ENCODE peak calls at places on chromosomes 1 and 21, in five cellular contexts. A is thoracic aorta, Q is heart right ventricle, X is left ventricle myocardium inferior, V is breast epithelium. S is an unnamed sample. For H3K9me3 and H3K27me3, the result is how much of the 10 kb centered on the place peaks cover.

GRCh38 chr21:31875424-31876097 is 2.7 kb downstream of the HUNK start:
- DNase-seq in A (no peak), Q (no peak), X (no peak), V (no peak), S (no peak)

GRCh38 chr1:169113613-169114119 is 7.2 kb downstream of the ATP1B1 start:
- DNase-seq in A (no peak), Q (no peak), X (no peak), V (no peak), S (no peak)

GRCh38 chr1:76901158-76901767 is 34.0 kb downstream of the ST6GALNAC5 start:
- DNase-seq in A (no peak), Q (peak), X (no peak), V (no peak), S (no peak)

GRCh38 chr1:27153549-27153886 is 1.4 kb downstream of the SLC9A1 start:
- DNase-seq in A (no peak), Q (no peak), X (no peak), V (no peak), S (no peak)

GRCh38 chr1:180805316-180805715 is 107.4 kb upstream of the KIAA1614 start:
- DNase-seq in A (no peak), Q (no peak), X (no peak), V (no peak), S (no peak)

GRCh38 chr21:44505673-44506278 is 34.2 kb downstream of the KRTAP10-1 start:
- DNase-seq in A (no peak), Q (no peak), X (no peak), V (no peak), S (no peak)

GRCh38 chr1:77888071-77888428 is 374 bp upstream of the NEXN start:
- DNase-seq in A (no peak), Q (peak), X (no peak), V (no peak), S (no peak)

GRCh38 chr1:88885933-88886332 is 5.4 kb downstream of the GTF2B start:
- DNase-seq in A (no peak), Q (no peak), X (no peak), V (no peak), S (no peak)

GRCh38 chr1:179094826-179095225 is 13.0 kb downstream of the TOR3A start:
- DNase-seq in A (no peak), Q (no peak), X (no peak), V (peak), S (no peak)

GRCh38 chr1:156592158-156592909 is 758 bp downstream of the NAXE start:
- DNase-seq in A (no peak), Q (no peak), X (no peak), V (no peak), S (no peak)

GRCh38 chr1:145963218-145964019 is 956 bp downstream of the ANKRD34A start:
- DNase-seq in A (no peak), Q (no peak), X (no peak), V (no peak), S (no peak)

GRCh38 chr1:151606384-151606783 is 5.5 kb upstream of the SNX27 start:
- DNase-seq in A (no peak), Q (no peak), X (no peak), V (no peak), S (no peak)

GRCh38 chr1:75625795-75626194 is 14.9 kb upstream of the SLC44A5 start:
- DNase-seq in A (no peak), Q (no peak), X (no peak), V (no peak), S (no peak)

GRCh38 chr1:116255933-116256649 is 117.0 kb upstream of the ATP1A1 start:
- DNase-seq in A (no peak), Q (no peak), X (no peak), V (no peak), S (no peak)

GRCh38 chr1:240109130-240109529 is 17.4 kb downstream of the FMN2 start:
- DNase-seq in A (no peak), Q (no peak), X (no peak), V (no peak), S (no peak)

GRCh38 chr1:29122987-29123870 is 474 bp downstream of the TMEM200B start:
- DNase-seq in A (no peak), Q (peak), X (peak), V (no peak), S (peak)

GRCh38 chr1:9942399-9942938 is 722 bp downstream of the LZIC start:
- DNase-seq in A (no peak), Q (no peak), X (no peak), V (no peak), S (no peak)

GRCh38 chr21:38669186-38669585 is 136.5 kb upstream of the ETS2 start:
- DNase-seq in A (no peak), Q (no peak), X (no peak), V (no peak), S (no peak)

GRCh38 chr21:37220981-37221664 is 46.0 kb downstream of the VPS26C start:
- DNase-seq in A (peak), Q (peak), X (peak), V (peak), S (peak)

GRCh38 chr1:227945891-227946623 is 1.7 kb downstream of the WNT9A start:
- DNase-seq in A (no peak), Q (peak), X (peak), V (peak), S (no peak)

GRCh38 chr1:29094433-29094832 is 29.3 kb downstream of the TMEM200B start:
- DNase-seq in A (no peak), Q (no peak), X (no peak), V (no peak), S (no peak)

GRCh38 chr21:45931397-45931969 is 50.1 kb upstream of the COL6A1 start:
- DNase-seq in A (no peak), Q (no peak), X (no peak), V (no peak), S (no peak)

GRCh38 chr1:175480343-175480827 is 263.0 kb downstream of the TNR start:
- DNase-seq in A (no peak), Q (no peak), X (no peak), V (no peak), S (no peak)

GRCh38 chr1:222523852-222524251 is 24.1 kb downstream of the HHIPL2 start:
- DNase-seq in A (no peak), Q (no peak), X (no peak), V (no peak), S (no peak)

GRCh38 chr1:237133921-237134320 is 91.9 kb downstream of the RYR2 start:
- DNase-seq in A (no peak), Q (no peak), X (no peak), V (no peak), S (no peak)

GRCh38 chr1:12745126-12745991 is 641 bp upstream of the CFAP107 start:
- DNase-seq in A (no peak), Q (no peak), X (no peak), V (no peak), S (no peak)

GRCh38 chr1:157673008-157673407 is 27.6 kb downstream of the FCRL3 start:
- DNase-seq in A (no peak), Q (no peak), X (no peak), V (no peak), S (no peak)

DNA sequence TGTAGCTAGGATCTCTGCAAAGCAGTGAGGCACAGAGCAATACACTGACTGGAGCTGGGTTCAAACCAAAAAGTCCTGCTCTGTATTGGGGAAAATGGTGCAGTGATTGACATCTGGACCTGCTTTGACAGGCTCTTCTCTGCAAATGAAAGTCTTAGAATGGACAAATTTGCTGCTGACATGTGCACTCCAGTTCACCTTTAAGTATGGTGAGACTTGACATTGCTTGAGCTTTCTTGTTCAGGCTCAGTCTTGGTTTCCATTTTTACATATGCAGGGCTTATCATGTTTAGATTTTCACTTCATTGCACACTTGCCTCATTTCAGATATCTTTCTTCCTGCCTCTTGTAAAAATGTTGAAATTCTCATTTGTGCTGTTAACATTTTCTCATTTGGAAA is 1655.0 kb downstream of the MRPL39 start:
- DNase-seq in A (no peak), Q (no peak), X (no peak), V (no peak), S (no peak)
- H3K9me3 ChIP-seq in A (under half), Q (under half), X (under half), V (under half), S (under half)

GRCh38 chr1:14913475-14914155 is 239.9 kb upstream of the TMEM51 start:
- DNase-seq in A (no peak), Q (no peak), X (no peak), V (no peak), S (no peak)
- H3K27ac ChIP-seq in A (peak), Q (no peak), X (no peak), V (peak), S (no peak)

GRCh38 chr1:56382890-56383289 is 196.5 kb downstream of the PLPP3 start:
- DNase-seq in A (no peak), Q (no peak), X (no peak), V (no peak), S (no peak)

GRCh38 chr1:56376188-56376984 is 203.0 kb downstream of the PLPP3 start:
- DNase-seq in A (peak), Q (no peak), X (peak), V (no peak), S (no peak)

GRCh38 chr1:56378376-56379070 is 200.8 kb downstream of the PLPP3 start:
- DNase-seq in A (no peak), Q (no peak), X (no peak), V (no peak), S (no peak)

GRCh38 chr1:56377407-56377806 is 202.0 kb downstream of the PLPP3 start:
- DNase-seq in A (no peak), Q (no peak), X (no peak), V (no peak), S (no peak)

GRCh38 chr1:56380556-56380955 is 198.8 kb downstream of the PLPP3 start:
- DNase-seq in A (no peak), Q (no peak), X (no peak), V (no peak), S (no peak)
- H3K27me3 ChIP-seq in A (under half), Q (under half), X (under half), V (under half), S (under half)

GRCh38 chr1:185645201-185645640 is 89.0 kb upstream of the HMCN1 start:
- DNase-seq in A (no peak), Q (no peak), X (no peak), V (no peak), S (no peak)

GRCh38 chr1:185646202-185646683 is 87.9 kb upstream of the HMCN1 start:
- DNase-seq in A (no peak), Q (peak), X (no peak), V (no peak), S (no peak)

GRCh38 chr1:185645686-185646085 is 88.5 kb upstream of the HMCN1 start:
- DNase-seq in A (no peak), Q (no peak), X (no peak), V (no peak), S (no peak)

GRCh38 chr1:185648858-185649589 is 85.2 kb upstream of the HMCN1 start:
- DNase-seq in A (no peak), Q (no peak), X (no peak), V (no peak), S (no peak)

DNA sequence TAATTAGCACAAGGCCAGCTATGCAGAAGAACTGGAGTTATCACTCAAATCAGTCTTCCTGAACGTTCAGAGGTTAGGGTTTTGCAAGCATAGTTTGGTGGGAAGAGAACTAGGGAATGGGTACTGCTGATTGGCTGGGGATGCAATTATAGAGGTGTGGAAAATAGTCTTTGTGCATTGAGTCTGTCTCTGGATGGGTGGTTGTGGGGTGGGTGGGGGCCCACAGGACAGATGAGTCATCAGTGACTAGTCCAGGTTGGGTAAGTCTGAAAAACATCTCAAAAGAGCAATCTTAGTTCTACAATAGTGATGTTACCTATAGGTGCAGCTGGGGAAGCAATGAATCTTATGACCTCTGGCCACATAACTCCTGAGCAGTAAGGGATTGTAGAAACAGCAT is 89.7 kb upstream of the HMCN1 start:
- DNase-seq in A (no peak), Q (no peak), X (no peak), V (no peak), S (no peak)
- H3K9me3 ChIP-seq in A (under half), Q (under half), X (under half), V (under half), S (under half)

GRCh38 chr1:92831368-92831761 is 475 bp upstream of the RPL5 start:
- DNase-seq in A (no peak), Q (no peak), X (no peak), V (no peak), S (no peak)
- H3K27ac ChIP-seq in A (no peak), Q (peak), X (peak), V (no peak), S (no peak)

GRCh38 chr1:1204425-1204920 is 1.9 kb downstream of the TNFRSF18 start:
- DNase-seq in A (no peak), Q (no peak), X (peak), V (no peak), S (no peak)
- H3K27me3 ChIP-seq in A (under half), Q (half or more), X (half or more), V (under half), S (under half)

GRCh38 chr1:247193958-247194357 is 22.1 kb upstream of the ZNF124 start:
- DNase-seq in A (no peak), Q (no peak), X (no peak), V (no peak), S (no peak)
- H3K9me3 ChIP-seq in A (under half), Q (under half), X (half or more), V (under half), S (half or more)

GRCh38 chr1:108644984-108645383 is 15.9 kb downstream of the HENMT1 start:
- DNase-seq in A (no peak), Q (no peak), X (no peak), V (no peak), S (peak)

GRCh38 chr1:108646661-108647269 is 14.1 kb downstream of the HENMT1 start:
- DNase-seq in A (peak), Q (peak), X (peak), V (no peak), S (peak)

GRCh38 chr1:108643492-108644333 is 17.2 kb downstream of the HENMT1 start:
- DNase-seq in A (no peak), Q (peak), X (no peak), V (no peak), S (no peak)

GRCh38 chr1:108645479-108646184 is 15.3 kb downstream of the HENMT1 start:
- DNase-seq in A (no peak), Q (no peak), X (no peak), V (no peak), S (no peak)

GRCh38 chr1:108646265-108646660 is 14.6 kb downstream of the HENMT1 start:
- DNase-seq in A (no peak), Q (no peak), X (no peak), V (no peak), S (no peak)
- H3K27ac ChIP-seq in A (peak), Q (peak), X (peak), V (peak), S (peak)

GRCh38 chr1:110487676-110488075 is 31.3 kb downstream of the KCNA10 start:
- DNase-seq in A (no peak), Q (no peak), X (no peak), V (no peak), S (no peak)
- H3K27me3 ChIP-seq in A (under half), Q (under half), X (under half), V (under half), S (under half)